ENCODE peak calls at places on chromosomes 13 and 19, in six cellular contexts. Y, L, V, X, N and G are unnamed samples. For H3K36me3, the result is how much of the 10 kb centered on the place peaks cover.

GRCh38 chr13:32254416-32254815 is 60.7 kb downstream of the ZAR1L start:
- DNase-seq in Y (no peak), N (no peak), L (no peak), X (no peak), V (no peak), G (no peak)

GRCh38 chr19:4081441-4082129 is 14.9 kb upstream of the ZBTB7A start:
- DNase-seq in L (no peak), Y (no peak), V (no peak), N (no peak), X (peak), G (no peak)

GRCh38 chr13:104414771-104415170 is 1348.6 kb upstream of the SLC10A2 start:
- DNase-seq in L (no peak), Y (no peak), V (no peak), X (no peak), N (no peak), G (no peak)

GRCh38 chr13:98447881-98448641 is 128.8 kb downstream of the STK24 start:
- DNase-seq in N (no peak), V (no peak), Y (peak), X (no peak), L (peak), G (no peak)

GRCh38 chr13:79805317-79805716 is 324.4 kb downstream of the NDFIP2 start:
- DNase-seq in V (no peak), Y (no peak), N (no peak), X (no peak), L (no peak), G (no peak)

GRCh38 chr19:31319465-31319864 is 29.8 kb downstream of the TSHZ3 start:
- DNase-seq in V (no peak), Y (no peak), N (no peak), X (no peak), L (no peak), G (no peak)

GRCh38 chr13:41150058-41150457 is 17.5 kb upstream of the KBTBD6 start:
- DNase-seq in X (no peak), V (no peak), Y (no peak), L (no peak), N (no peak), G (no peak)

GRCh38 chr13:112442483-112443090 is 66.4 kb downstream of the SPACA7 start:
- DNase-seq in X (no peak), N (no peak), L (peak), V (no peak), Y (no peak), G (no peak)

GRCh38 chr13:114142640-114143490 is 10.4 kb upstream of the RASA3 start:
- DNase-seq in Y (peak), N (no peak), X (peak), V (peak), L (peak), G (no peak)

GRCh38 chr19:38734176-38734425 is 10.2 kb downstream of the CAPN12 start:
- DNase-seq in X (no peak), N (no peak), V (no peak), Y (no peak), L (no peak), G (no peak)
- H3K4me3 ChIP-seq in X (no peak), N (no peak), V (peak), Y (no peak), L (no peak), G (no peak)

GRCh38 chr19:1362385-1363257 is 21.1 kb upstream of the NDUFS7 start:
- DNase-seq in X (no peak), Y (no peak), V (no peak), N (no peak), L (no peak), G (no peak)
- H3K36me3 ChIP-seq in X (under half), Y (half or more), V (under half), N (half or more), L (under half), G (under half)

GRCh38 chr13:71285700-71286099 is 581.3 kb downstream of the DACH1 start:
- DNase-seq in X (no peak), L (no peak), N (no peak), V (no peak), Y (no peak), G (no peak)

GRCh38 chr13:71290963-71291937 is 575.8 kb downstream of the DACH1 start:
- DNase-seq in V (peak), N (no peak), Y (peak), X (peak), L (no peak), G (peak)
- H3K4me3 ChIP-seq in V (peak), N (peak), Y (peak), X (peak), L (peak), G (no peak)

GRCh38 chr19:652467-653389 is 10.3 kb downstream of the RNF126 start:
- DNase-seq in L (no peak), V (no peak), N (no peak), X (no peak), Y (no peak), G (no peak)

GRCh38 chr19:651114-651818 is 11.6 kb downstream of the FGF22 start:
- DNase-seq in X (no peak), Y (no peak), N (no peak), L (no peak), V (no peak), G (no peak)

GRCh38 chr19:651991-652390 is 11.0 kb downstream of the RNF126 start:
- DNase-seq in X (no peak), N (no peak), Y (no peak), V (no peak), L (no peak), G (no peak)

GRCh38 chr19:655691-656090 is 7.3 kb downstream of the RNF126 start:
- DNase-seq in L (no peak), V (no peak), Y (no peak), N (no peak), X (no peak), G (no peak)

DNA sequence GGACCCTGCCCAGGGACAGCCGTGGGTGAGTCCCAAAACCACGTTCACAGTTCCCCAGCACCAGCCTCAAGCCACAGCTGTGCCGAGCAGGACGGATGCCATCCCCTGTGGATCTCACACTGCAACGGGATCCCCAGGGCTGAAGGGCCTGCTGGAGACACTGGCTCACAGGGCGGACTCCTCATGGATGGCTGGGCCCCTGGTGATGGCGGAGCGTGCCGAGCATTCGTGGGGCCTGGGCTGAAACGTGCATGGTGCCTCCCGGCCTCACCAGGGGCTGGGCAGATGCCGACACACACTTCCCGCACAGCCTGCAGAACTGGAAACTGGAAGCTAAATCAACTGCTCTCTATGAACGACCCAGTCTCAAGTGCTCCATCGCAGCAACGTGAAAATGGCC is 9.6 kb downstream of the RNF126 start:
- DNase-seq in Y (no peak), X (no peak), L (no peak), V (no peak), N (no peak), G (no peak)
- H3K36me3 ChIP-seq in Y (half or more), X (under half), L (under half), V (under half), N (half or more), G (under half)

GRCh38 chr19:46860846-46861690 is at the start of gene ARHGAP35:
- DNase-seq in X (peak), N (peak), Y (peak), L (peak), V (peak), G (no peak)

GRCh38 chr19:46860125-46860845 is 512 bp upstream of the ARHGAP35 start:
- DNase-seq in N (peak), Y (peak), L (peak), V (peak), X (peak), G (peak)

GRCh38 chr19:46859637-46860124 is 1.1 kb upstream of the ARHGAP35 start:
- DNase-seq in Y (no peak), L (peak), V (no peak), N (peak), X (peak), G (no peak)

GRCh38 chr19:46852830-46853229 is 2.2 kb upstream of the AP2S1 start:
- DNase-seq in X (no peak), V (no peak), N (no peak), L (no peak), Y (no peak), G (no peak)

GRCh38 chr19:46856062-46857022 is 4.5 kb upstream of the ARHGAP35 start:
- DNase-seq in L (peak), N (peak), Y (peak), X (peak), V (peak), G (peak)
- H3K4me3 ChIP-seq in L (peak), N (peak), Y (peak), X (peak), V (peak), G (peak)

GRCh38 chr19:19345232-19345631 is 24.6 kb downstream of the MAU2 start:
- DNase-seq in Y (no peak), L (no peak), V (no peak), X (no peak), N (no peak), G (no peak)

GRCh38 chr19:19343762-19344161 is 23.1 kb downstream of the MAU2 start:
- DNase-seq in Y (no peak), X (no peak), N (no peak), V (no peak), L (no peak), G (no peak)

GRCh38 chr19:19348266-19348665 is 27.6 kb downstream of the MAU2 start:
- DNase-seq in Y (no peak), X (no peak), V (no peak), N (no peak), L (no peak), G (no peak)

GRCh38 chr19:19347401-19347800 is 26.8 kb downstream of the MAU2 start:
- DNase-seq in X (no peak), V (no peak), L (no peak), N (no peak), Y (no peak), G (no peak)

DNA sequence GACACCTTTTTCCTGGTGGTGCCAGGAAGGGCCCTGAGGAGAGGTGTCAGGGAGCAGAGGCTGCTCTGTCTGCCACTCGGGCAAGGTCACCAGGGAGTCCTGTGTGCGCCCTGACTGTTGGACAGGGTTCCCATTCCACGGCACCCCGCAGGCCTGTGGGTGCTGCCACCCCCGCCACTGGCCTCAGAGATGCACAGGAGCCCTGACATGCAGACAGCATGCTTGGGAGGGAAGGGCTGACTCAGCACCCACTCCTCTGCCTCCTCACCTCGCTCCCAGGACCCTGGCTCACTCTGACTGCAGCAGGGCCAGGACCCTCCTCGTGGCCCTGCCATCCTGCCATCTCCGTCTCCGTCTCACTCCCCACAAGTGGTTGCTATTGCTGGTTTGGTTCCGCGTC is 25.3 kb downstream of the MAU2 start:
- DNase-seq in X (no peak), Y (no peak), N (no peak), L (no peak), V (no peak), G (no peak)
- H3K36me3 ChIP-seq in X (under half), Y (half or more), N (half or more), L (under half), V (half or more), G (under half)

GRCh38 chr19:10416380-10417257 is 3.7 kb upstream of the PDE4A start:
- DNase-seq in N (peak), V (peak), Y (peak), X (peak), L (peak), G (no peak)

GRCh38 chr19:10418281-10419199 is 1.8 kb upstream of the PDE4A start:
- DNase-seq in Y (peak), X (no peak), L (no peak), N (no peak), V (no peak), G (no peak)

GRCh38 chr19:10419200-10419645 is 1.1 kb upstream of the PDE4A start:
- DNase-seq in N (no peak), V (no peak), X (no peak), L (peak), Y (no peak), G (no peak)

GRCh38 chr19:10416083-10416379 is 4.3 kb upstream of the PDE4A start:
- DNase-seq in L (no peak), V (no peak), Y (no peak), N (no peak), X (no peak), G (no peak)

GRCh38 chr19:10417598-10418280 is 2.6 kb upstream of the PDE4A start:
- DNase-seq in X (no peak), Y (peak), N (no peak), V (no peak), L (no peak), G (no peak)
- H3K4me3 ChIP-seq in X (no peak), Y (peak), N (no peak), V (no peak), L (no peak), G (no peak)

GRCh38 chr19:41239961-41240574 is 21.0 kb downstream of the AXL start:
- DNase-seq in V (no peak), Y (no peak), L (no peak), X (no peak), N (no peak), G (no peak)

GRCh38 chr19:41239363-41239762 is 20.3 kb downstream of the AXL start:
- DNase-seq in Y (no peak), V (no peak), X (peak), N (no peak), L (no peak), G (no peak)

GRCh38 chr19:41234512-41235208 is 15.6 kb downstream of the AXL start:
- DNase-seq in V (no peak), Y (no peak), N (no peak), X (no peak), L (no peak), G (no peak)

GRCh38 chr19:41235480-41235879 is 16.5 kb downstream of the AXL start:
- DNase-seq in L (no peak), X (no peak), Y (no peak), V (no peak), N (no peak), G (no peak)

DNA sequence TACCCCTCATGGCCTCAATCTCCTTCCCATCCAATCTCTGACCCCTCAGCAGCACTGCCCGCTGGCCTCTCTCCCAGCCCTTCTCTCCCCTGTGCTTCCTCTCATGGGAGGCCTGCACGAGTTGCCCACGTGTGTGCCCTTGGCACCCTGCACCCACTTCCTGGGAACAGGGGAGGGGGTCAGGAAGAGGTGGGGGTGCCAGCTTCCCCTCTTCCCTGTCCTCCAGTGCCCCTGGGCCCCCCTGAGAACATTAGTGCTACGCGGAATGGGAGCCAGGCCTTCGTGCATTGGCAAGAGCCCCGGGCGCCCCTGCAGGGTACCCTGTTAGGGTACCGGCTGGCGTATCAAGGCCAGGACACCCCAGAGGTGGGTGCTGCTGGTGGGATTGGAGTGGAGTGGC is 19.2 kb downstream of the AXL start:
- DNase-seq in N (no peak), V (no peak), L (no peak), Y (no peak), X (no peak), G (no peak)
- H3K36me3 ChIP-seq in N (half or more), V (under half), L (under half), Y (under half), X (under half), G (under half)